ENCODE peak calls at places on chromosomes 3 and 15, in four cellular contexts. One of them, this sample, is unnamed.

GRCh38 chr3:3589715-3590130 is 209.5 kb upstream of the LRRN1 start:
- DNase-seq in H9: no peak
- DNase-seq in mesendoderm: no peak
- DNase-seq in H1: no peak
- DNase-seq in this sample: no peak

GRCh38 chr3:111901617-111902016 is 42.6 kb downstream of the PHLDB2 start:
- DNase-seq in H9: no peak
- DNase-seq in H1: no peak
- DNase-seq in mesendoderm: no peak
- DNase-seq in this sample: no peak

GRCh38 chr15:40481671-40482070 is 10.9 kb downstream of the CHST14 start:
- DNase-seq in H1: no peak
- DNase-seq in mesendoderm: no peak
- DNase-seq in H9: no peak
- DNase-seq in this sample: no peak

GRCh38 chr3:82558081-82558480 is 796.6 kb upstream of the GBE1 start:
- DNase-seq in mesendoderm: peak
- DNase-seq in H9: no peak
- DNase-seq in H1: no peak
- DNase-seq in this sample: no peak

GRCh38 chr3:141228385-141228784 is 3.2 kb upstream of the PXYLP1 start:
- DNase-seq in H1: no peak
- DNase-seq in H9: no peak
- DNase-seq in mesendoderm: no peak
- DNase-seq in this sample: no peak

GRCh38 chr3:167738037-167738436 is 2.5 kb downstream of the SERPINI1 start:
- DNase-seq in mesendoderm: no peak
- DNase-seq in H9: no peak
- DNase-seq in H1: no peak
- DNase-seq in this sample: no peak

GRCh38 chr15:45155739-45156138 is 25.9 kb downstream of the DUOX1 start:
- DNase-seq in H1: no peak
- DNase-seq in mesendoderm: no peak
- DNase-seq in H9: no peak
- DNase-seq in this sample: no peak

GRCh38 chr15:99130314-99130713 is 25.4 kb downstream of the SYNM start:
- DNase-seq in mesendoderm: no peak
- DNase-seq in H1: no peak
- DNase-seq in H9: no peak
- DNase-seq in this sample: no peak

GRCh38 chr3:139640456-139640855 is 37.3 kb downstream of the NMNAT3 start:
- DNase-seq in H1: no peak
- DNase-seq in H9: no peak
- DNase-seq in mesendoderm: no peak
- DNase-seq in this sample: no peak

GRCh38 chr3:56985460-56986327 is 74.8 kb upstream of the SPATA12 start:
- DNase-seq in mesendoderm: no peak
- DNase-seq in H9: no peak
- DNase-seq in H1: no peak
- DNase-seq in this sample: peak

GRCh38 chr15:78714890-78715289 is 73.9 kb upstream of the CHRNB4 start:
- DNase-seq in H9: no peak
- DNase-seq in mesendoderm: no peak
- DNase-seq in H1: no peak
- DNase-seq in this sample: no peak

GRCh38 chr3:172014145-172014544 is 25.2 kb upstream of the FNDC3B start:
- DNase-seq in mesendoderm: no peak
- DNase-seq in H9: no peak
- DNase-seq in H1: no peak
- DNase-seq in this sample: no peak

GRCh38 chr3:40631341-40631995 is 106.7 kb downstream of the ZNF621 start:
- DNase-seq in H9: no peak
- DNase-seq in H1: no peak
- DNase-seq in mesendoderm: no peak
- DNase-seq in this sample: no peak

GRCh38 chr3:141307351-141308059 is 60.8 kb upstream of the ZBTB38 start:
- DNase-seq in H1: no peak
- DNase-seq in H9: no peak
- DNase-seq in mesendoderm: no peak
- DNase-seq in this sample: no peak

GRCh38 chr3:112116777-112117186 is 16.3 kb downstream of the GCSAM start:
- DNase-seq in H1: no peak
- DNase-seq in H9: no peak
- DNase-seq in mesendoderm: no peak
- DNase-seq in this sample: no peak

GRCh38 chr3:8584661-8585060 is 59.9 kb downstream of the SSUH2 start:
- DNase-seq in H1: no peak
- DNase-seq in mesendoderm: no peak
- DNase-seq in H9: no peak
- DNase-seq in this sample: no peak

GRCh38 chr3:16118396-16118795 is 56.1 kb upstream of the GALNT15 start:
- DNase-seq in H1: no peak
- DNase-seq in H9: peak
- DNase-seq in mesendoderm: no peak
- DNase-seq in this sample: no peak
- H4K5ac ChIP-seq in H1: no peak
- H4K5ac ChIP-seq in H9: no peak
- H4K5ac ChIP-seq in mesendoderm: no peak
- H4K5ac ChIP-seq in this sample: peak

GRCh38 chr3:43344520-43344919 is 58.2 kb downstream of the SNRK start:
- DNase-seq in mesendoderm: no peak
- DNase-seq in H1: no peak
- DNase-seq in H9: no peak
- DNase-seq in this sample: no peak
- H4K5ac ChIP-seq in mesendoderm: no peak
- H4K5ac ChIP-seq in H1: no peak
- H4K5ac ChIP-seq in H9: no peak
- H4K5ac ChIP-seq in this sample: no peak

DNA sequence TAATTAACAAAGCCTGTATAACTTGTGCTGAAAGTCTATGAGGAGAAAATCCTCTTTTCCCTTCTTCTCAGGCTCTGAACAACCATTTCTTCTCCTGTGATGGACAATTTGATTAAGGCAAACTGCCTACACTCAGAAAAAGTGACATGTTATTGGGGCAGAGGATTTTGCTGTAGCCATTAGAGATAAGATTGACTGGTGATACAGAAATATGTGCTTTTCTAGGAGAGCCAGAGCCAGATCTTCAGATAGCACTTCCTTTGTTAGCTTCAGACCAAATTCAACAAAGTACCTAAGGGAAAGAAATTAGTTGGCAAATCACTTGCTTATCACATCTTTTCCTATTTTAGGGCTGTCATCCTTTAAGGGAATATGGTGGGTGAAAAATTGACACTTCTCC is 259.9 kb downstream of the ARPP21 start:
- DNase-seq in mesendoderm: peak
- DNase-seq in H9: no peak
- DNase-seq in H1: no peak
- DNase-seq in this sample: no peak
- H4K5ac ChIP-seq in mesendoderm: no peak
- H4K5ac ChIP-seq in H9: no peak
- H4K5ac ChIP-seq in H1: no peak
- H4K5ac ChIP-seq in this sample: no peak

GRCh38 chr15:66997212-66997611 is 68.2 kb upstream of the SMAD3 start:
- DNase-seq in H9: no peak
- DNase-seq in H1: no peak
- DNase-seq in mesendoderm: no peak
- DNase-seq in this sample: peak

GRCh38 chr15:66993090-66993489 is 72.3 kb upstream of the SMAD3 start:
- DNase-seq in H9: no peak
- DNase-seq in mesendoderm: no peak
- DNase-seq in H1: no peak
- DNase-seq in this sample: no peak

GRCh38 chr15:66995257-66995656 is 70.1 kb upstream of the SMAD3 start:
- DNase-seq in H1: no peak
- DNase-seq in mesendoderm: no peak
- DNase-seq in H9: no peak
- DNase-seq in this sample: peak

GRCh38 chr15:66996099-66996498 is 69.3 kb upstream of the SMAD3 start:
- DNase-seq in mesendoderm: no peak
- DNase-seq in H1: no peak
- DNase-seq in H9: no peak
- DNase-seq in this sample: peak

GRCh38 chr15:66993874-66994696 is 71.3 kb upstream of the SMAD3 start:
- DNase-seq in H9: no peak
- DNase-seq in H1: no peak
- DNase-seq in mesendoderm: no peak
- DNase-seq in this sample: no peak
- H4K5ac ChIP-seq in H9: no peak
- H4K5ac ChIP-seq in H1: no peak
- H4K5ac ChIP-seq in mesendoderm: no peak
- H4K5ac ChIP-seq in this sample: no peak

GRCh38 chr3:116614795-116615362 is 94.7 kb upstream of the TUSC7 start:
- DNase-seq in H9: no peak
- DNase-seq in mesendoderm: peak
- DNase-seq in H1: no peak
- DNase-seq in this sample: peak

GRCh38 chr3:116618138-116618537 is 91.4 kb upstream of the TUSC7 start:
- DNase-seq in mesendoderm: no peak
- DNase-seq in H1: no peak
- DNase-seq in H9: no peak
- DNase-seq in this sample: no peak
- H4K5ac ChIP-seq in mesendoderm: no peak
- H4K5ac ChIP-seq in H1: no peak
- H4K5ac ChIP-seq in H9: no peak
- H4K5ac ChIP-seq in this sample: no peak

GRCh38 chr3:24181256-24181655 is 236.2 kb downstream of the NR1D2 start:
- DNase-seq in H1: no peak
- DNase-seq in mesendoderm: no peak
- DNase-seq in H9: no peak
- DNase-seq in this sample: no peak

GRCh38 chr3:24177201-24177600 is 232.1 kb downstream of the NR1D2 start:
- DNase-seq in H1: no peak
- DNase-seq in mesendoderm: no peak
- DNase-seq in H9: no peak
- DNase-seq in this sample: no peak

GRCh38 chr3:24184528-24185176 is 239.6 kb downstream of the NR1D2 start:
- DNase-seq in H9: no peak
- DNase-seq in mesendoderm: no peak
- DNase-seq in H1: no peak
- DNase-seq in this sample: no peak

GRCh38 chr3:24182756-24183155 is 237.7 kb downstream of the NR1D2 start:
- DNase-seq in H9: no peak
- DNase-seq in mesendoderm: peak
- DNase-seq in H1: no peak
- DNase-seq in this sample: no peak

DNA sequence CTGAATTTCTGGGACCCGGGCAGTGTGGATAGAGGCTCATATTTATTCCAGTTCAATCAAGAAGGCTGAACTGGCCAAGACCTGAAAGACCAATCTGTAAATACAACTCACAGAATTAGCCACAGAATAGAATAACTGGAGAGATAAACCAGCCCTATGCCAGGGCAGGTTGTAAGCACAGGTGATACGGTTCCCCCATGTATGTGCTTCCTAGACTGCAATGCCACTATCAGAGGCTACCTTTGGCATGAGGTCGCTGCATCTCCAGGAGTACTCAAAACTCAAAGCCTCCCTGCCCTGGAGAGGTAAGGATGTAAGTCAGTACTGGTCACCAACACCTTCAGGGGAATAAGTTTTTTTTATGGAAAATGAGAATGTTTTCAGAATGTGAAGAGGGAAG is 235.5 kb downstream of the NR1D2 start:
- DNase-seq in H1: no peak
- DNase-seq in H9: no peak
- DNase-seq in mesendoderm: no peak
- DNase-seq in this sample: no peak
- H4K5ac ChIP-seq in H1: no peak
- H4K5ac ChIP-seq in H9: no peak
- H4K5ac ChIP-seq in mesendoderm: no peak
- H4K5ac ChIP-seq in this sample: no peak

DNA sequence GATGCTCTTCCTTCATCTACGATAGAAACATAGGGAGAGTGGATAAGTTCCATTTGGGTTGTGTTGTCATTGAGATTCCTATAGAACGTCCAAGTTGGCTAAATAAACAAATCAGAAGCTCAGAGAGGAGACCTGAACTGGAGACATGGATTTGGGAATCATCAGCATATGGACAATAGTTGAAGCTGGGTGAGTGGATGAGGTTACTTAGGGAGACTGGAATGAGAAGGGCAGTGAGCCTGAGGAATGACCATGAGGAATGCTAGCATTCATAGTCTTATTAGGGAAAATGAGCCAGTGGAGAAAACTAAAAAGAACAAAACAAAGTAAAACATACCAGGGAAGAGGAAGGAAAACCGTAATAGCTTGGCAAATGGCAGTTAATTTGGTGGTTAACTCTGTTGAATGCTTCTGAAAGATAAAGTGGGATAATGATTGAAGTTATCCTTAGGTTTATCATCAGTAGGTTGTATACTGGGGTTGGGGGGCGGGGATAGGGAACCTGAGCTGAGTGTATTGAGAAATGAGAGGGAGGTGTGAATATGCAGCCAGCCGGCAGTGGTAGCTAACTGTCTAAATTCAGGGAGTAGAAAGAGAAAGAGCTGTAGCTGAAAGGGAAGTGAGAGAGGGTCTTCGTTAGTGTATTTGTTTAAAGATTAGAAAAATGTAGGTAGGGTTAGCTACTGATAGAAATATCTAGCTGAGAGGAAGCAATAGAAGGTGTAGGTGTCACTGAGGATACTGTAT is 74.6 kb downstream of the ARHGEF26 start:
- DNase-seq in H9: no peak
- DNase-seq in H1: no peak
- DNase-seq in mesendoderm: peak
- DNase-seq in this sample: peak
- H4K5ac ChIP-seq in H9: no peak
- H4K5ac ChIP-seq in H1: no peak
- H4K5ac ChIP-seq in mesendoderm: no peak
- H4K5ac ChIP-seq in this sample: no peak

GRCh38 chr15:94164202-94164807 is 67.1 kb upstream of the MCTP2 start:
- DNase-seq in H9: peak
- DNase-seq in mesendoderm: peak
- DNase-seq in H1: peak
- DNase-seq in this sample: peak

GRCh38 chr15:94168250-94168649 is 63.1 kb upstream of the MCTP2 start:
- DNase-seq in H1: no peak
- DNase-seq in H9: no peak
- DNase-seq in mesendoderm: peak
- DNase-seq in this sample: no peak

GRCh38 chr15:94162946-94163345 is 68.4 kb upstream of the MCTP2 start:
- DNase-seq in H1: no peak
- DNase-seq in H9: no peak
- DNase-seq in mesendoderm: no peak
- DNase-seq in this sample: no peak
- H4K5ac ChIP-seq in H1: no peak
- H4K5ac ChIP-seq in H9: no peak
- H4K5ac ChIP-seq in mesendoderm: no peak
- H4K5ac ChIP-seq in this sample: no peak